ENCODE peak calls at places on chromosomes 11 and 22, in eight cellular contexts. H is ovary; K is Peyer's patch; F is CD8-positive, alpha-beta T cell; S is adrenal gland; W is SK-N-SH; B is transverse colon; Q is prostate gland. M is an unnamed sample. For H3K27me3 and H3K4me1, the result is how much of the 10 kb centered on the place peaks cover.

GRCh38 chr11:29263971-29264682 is 752.7 kb downstream of the KCNA4 start:
- DNase-seq in Q (no peak), S (no peak), H (no peak), B (no peak), F (no peak), K (no peak), W (no peak), M (no peak)

GRCh38 chr11:44363116-44363515 is 53.2 kb upstream of the ALX4 start:
- DNase-seq in B (no peak), Q (no peak), H (no peak), F (no peak), W (no peak), S (no peak), K (no peak), M (peak)

GRCh38 chr11:117591316-117592039 is 205.5 kb downstream of the DSCAML1 start:
- DNase-seq in W (peak), K (no peak), Q (no peak), S (no peak), H (no peak), B (no peak), F (no peak), M (no peak)

GRCh38 chr22:21762712-21763581 is 27.4 kb upstream of the YPEL1 start:
- DNase-seq in Q (no peak), H (no peak), W (no peak), B (no peak), F (no peak), S (no peak), K (no peak), M (no peak)

GRCh38 chr22:32200752-32201151 is 4.1 kb downstream of the RFPL2 start:
- DNase-seq in S (no peak), Q (no peak), K (no peak), F (no peak), H (no peak), B (no peak), W (no peak), M (no peak)

GRCh38 chr22:46531776-46532175 is 5.6 kb downstream of the CELSR1 start:
- DNase-seq in H (no peak), S (no peak), K (no peak), F (no peak), Q (no peak), W (no peak), B (no peak), M (no peak)

GRCh38 chr11:114348200-114349191 is 51.8 kb downstream of the C11orf71 start:
- DNase-seq in H (no peak), Q (peak), W (peak), K (no peak), S (peak), B (peak), F (peak), M (peak)

GRCh38 chr11:44619931-44620725 is 54.7 kb downstream of the CD82 start:
- DNase-seq in W (no peak), F (no peak), K (peak), Q (no peak), H (peak), S (peak), B (peak), M (no peak)

GRCh38 chr11:59182457-59183151 is 10.7 kb downstream of the DTX4 start:
- DNase-seq in S (no peak), F (no peak), W (no peak), B (peak), K (peak), Q (no peak), H (no peak), M (peak)

GRCh38 chr11:12587333-12587997 is 86.8 kb upstream of the TEAD1 start:
- DNase-seq in H (no peak), S (no peak), B (no peak), W (no peak), K (no peak), F (no peak), Q (no peak), M (no peak)

GRCh38 chr11:76307416-76307815 is 73.5 kb downstream of the THAP12 start:
- DNase-seq in Q (no peak), F (no peak), K (no peak), W (no peak), B (no peak), S (no peak), H (no peak), M (no peak)

GRCh38 chr22:38136607-38137006 is 26.1 kb upstream of the BAIAP2L2 start:
- DNase-seq in H (no peak), W (no peak), F (no peak), B (no peak), S (no peak), Q (no peak), K (no peak), M (no peak)

GRCh38 chr22:47395481-47395880 is 633.0 kb downstream of the TBC1D22A start:
- DNase-seq in F (no peak), S (no peak), W (no peak), Q (no peak), K (no peak), H (no peak), B (no peak), M (no peak)

GRCh38 chr22:50713008-50713385 is 25.0 kb upstream of the ACR start:
- DNase-seq in F (no peak), B (no peak), H (no peak), K (no peak), W (no peak), S (no peak), Q (no peak), M (no peak)

GRCh38 chr11:132072044-132072879 is 701.8 kb downstream of the NTM start:
- DNase-seq in K (no peak), B (no peak), F (no peak), H (no peak), S (no peak), W (no peak), Q (no peak), M (no peak)

GRCh38 chr11:130477646-130478203 is 29.3 kb downstream of the ADAMTS15 start:
- DNase-seq in B (no peak), K (no peak), W (peak), H (no peak), Q (no peak), F (no peak), S (no peak), M (peak)

GRCh38 chr11:111730871-111731591 is 35.2 kb downstream of the PPP2R1B start:
- DNase-seq in H (peak), W (peak), K (no peak), B (peak), S (no peak), F (no peak), Q (peak), M (peak)

GRCh38 chr11:59186130-59186594 is 14.2 kb downstream of the DTX4 start:
- DNase-seq in K (peak), W (peak), S (no peak), B (peak), F (peak), H (no peak), Q (no peak), M (peak)

DNA sequence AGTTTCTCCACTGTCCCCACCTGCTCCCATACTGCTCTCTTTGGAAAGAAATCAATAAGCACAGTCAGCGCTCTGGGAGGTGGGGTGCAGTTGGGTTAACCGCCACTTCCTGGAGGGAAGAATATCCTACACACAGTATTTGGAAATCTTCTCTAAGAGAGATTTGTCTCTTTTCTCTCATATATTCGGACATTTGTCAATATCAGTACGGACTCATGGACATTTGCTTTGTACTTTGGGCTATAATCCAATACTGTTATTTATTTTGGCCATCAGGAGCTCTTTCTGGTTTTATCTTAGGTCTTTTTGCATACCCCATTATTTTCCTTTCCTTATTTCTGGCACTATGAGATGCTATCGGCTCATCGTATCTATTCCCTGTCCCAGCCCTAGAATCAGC is 13.7 kb downstream of the NLRP14 start:
- DNase-seq in W (no peak), F (no peak), H (no peak), B (no peak), Q (no peak), K (no peak), S (no peak), M (no peak)
- H3K4me3 ChIP-seq in W (no peak), F (no peak), H (no peak), B (no peak), Q (no peak), K (no peak), S (no peak), M (no peak)

DNA sequence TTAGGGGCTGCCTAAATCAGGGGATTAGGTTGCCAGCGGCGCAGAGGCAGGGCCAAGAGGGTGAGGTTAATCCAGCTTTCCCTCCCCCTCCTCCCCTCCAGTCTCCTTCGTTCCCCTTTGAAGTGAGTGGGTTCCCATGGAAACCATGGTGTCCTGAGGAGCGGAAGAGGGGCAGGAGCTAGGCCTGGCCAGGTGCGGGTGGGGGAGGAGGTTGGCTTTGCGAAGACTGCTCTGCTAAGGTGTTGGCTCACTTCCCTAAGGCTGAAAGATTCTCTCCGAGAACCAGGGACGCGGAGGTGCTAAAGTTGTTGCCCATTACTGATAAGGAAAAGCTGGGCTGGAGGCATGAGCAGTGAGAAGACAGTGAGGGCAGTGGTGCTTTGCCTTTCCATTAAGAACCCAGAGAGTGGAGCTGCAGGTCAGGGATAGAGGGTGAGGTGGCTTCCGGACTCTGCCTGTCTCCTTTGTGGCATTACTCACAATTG is 124.6 kb downstream of the FEZ1 start:
- DNase-seq in F (no peak), B (no peak), K (no peak), Q (no peak), H (no peak), W (peak), S (no peak), M (peak)
- H3K27me3 ChIP-seq in F (under half), B (under half), K (under half), Q (under half), H (under half), W (under half), S (under half), M (under half)

GRCh38 chr11:20033806-20034205 is 126.5 kb downstream of the DBX1 start:
- DNase-seq in S (no peak), Q (no peak), H (no peak), W (no peak), B (no peak), K (no peak), F (no peak), M (no peak)
- H3K4me1 ChIP-seq in S (under half), Q (under half), H (under half), W (half or more), B (under half), K (under half), F (under half), M (under half)

DNA sequence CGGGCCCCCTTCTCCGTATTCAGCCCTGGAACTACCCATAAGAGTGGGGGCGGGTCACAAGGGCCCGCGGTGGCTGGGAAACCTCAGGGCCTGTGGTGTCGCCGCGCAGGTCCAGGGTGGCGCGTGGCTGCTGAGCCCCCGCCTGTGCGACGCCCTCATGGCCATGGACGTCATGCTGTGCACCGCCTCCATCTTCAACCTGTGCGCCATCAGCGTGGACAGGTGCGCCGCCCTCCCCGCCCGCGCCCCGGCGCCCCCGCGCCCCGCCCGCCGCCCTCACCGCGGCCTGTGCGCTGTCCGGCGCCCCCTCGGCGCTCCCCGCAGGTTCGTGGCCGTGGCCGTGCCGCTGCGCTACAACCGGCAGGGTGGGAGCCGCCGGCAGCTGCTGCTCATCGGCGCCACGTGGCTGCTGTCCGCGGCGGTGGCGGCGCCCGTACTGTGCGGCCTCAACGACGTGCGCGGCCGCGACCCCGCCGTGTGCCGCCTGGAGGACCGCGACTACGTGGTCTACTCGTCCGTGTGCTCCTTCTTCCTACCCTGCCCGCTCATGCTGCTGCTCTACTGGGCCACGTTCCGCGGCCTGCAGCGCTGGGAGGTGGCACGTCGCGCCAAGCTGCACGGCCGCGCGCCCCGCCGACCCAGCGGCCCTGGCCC is 2.4 kb downstream of the DRD4 start:
- DNase-seq in Q (no peak), H (no peak), F (no peak), K (no peak), S (no peak), W (peak), B (no peak), M (peak)
- H3K4me3 ChIP-seq in Q (no peak), H (no peak), F (no peak), K (no peak), S (no peak), W (no peak), B (no peak), M (no peak)

GRCh38 chr11:116061322-116061721 is 557.1 kb upstream of the CADM1 start:
- DNase-seq in W (peak), K (no peak), S (no peak), H (no peak), Q (no peak), B (no peak), F (no peak), M (no peak)
- H3K27me3 ChIP-seq in W (under half), K (under half), S (under half), H (under half), Q (under half), B (under half), F (under half), M (under half)

GRCh38 chr11:81026008-81026407 is 1585.2 kb upstream of the TENM4 start:
- DNase-seq in H (no peak), Q (no peak), S (no peak), B (no peak), W (no peak), K (no peak), F (no peak), M (no peak)
- H3K4me1 ChIP-seq in H (under half), Q (under half), S (under half), B (under half), W (under half), K (under half), F (under half), M (under half)

GRCh38 chr22:25452116-25452700 is 112.3 kb upstream of the GRK3 start:
- DNase-seq in F (no peak), S (no peak), W (no peak), Q (no peak), K (no peak), B (no peak), H (no peak), M (no peak)
- H3K4me3 ChIP-seq in F (no peak), S (no peak), W (no peak), Q (no peak), K (no peak), B (no peak), H (no peak), M (no peak)

GRCh38 chr11:2298795-2299747 is 2.6 kb downstream of the C11orf21 start:
- DNase-seq in W (peak), Q (peak), S (peak), H (no peak), F (no peak), K (peak), B (peak), M (peak)
- H3K27me3 ChIP-seq in W (under half), Q (under half), S (under half), H (under half), F (under half), K (under half), B (under half), M (under half)

M was measured in thyroid gland.